ENCODE peak calls at places on chromosomes 5 and 9, in six cellular contexts. L is RWPE1; C is ACHN; F is caudate nucleus; X is non-pigmented ciliary epithelial cell; Q is activated CD8-positive, alpha-beta memory T cell treated with anti-CD3 and anti-CD28 coated beads for 24 hours. V is an unnamed sample.

GRCh38 chr9:133089271-133089671 is 27.5 kb downstream of the CEL start:
- DNase-seq in X (no peak), Q (no peak), F (no peak), C (no peak), L (no peak), V (no peak)

GRCh38 chr9:35726876-35727438 is 5.0 kb downstream of the TLN1 start:
- DNase-seq in C (peak; percentile 72), X (no peak), F (peak; percentile 36), L (no peak), Q (no peak), V (peak; percentile 42)

GRCh38 chr9:87642330-87643110 is 83.4 kb upstream of the CTSL start:
- DNase-seq in X (no peak), Q (no peak), L (no peak), F (no peak), C (no peak), V (no peak)

GRCh38 chr9:9924369-9924768 is 688.4 kb downstream of the PTPRD start:
- DNase-seq in L (no peak), Q (no peak), X (no peak), C (peak; percentile 9), F (no peak), V (no peak)

GRCh38 chr5:97208714-97209113 is 25.7 kb upstream of the RIOK2 start:
- DNase-seq in Q (no peak), F (no peak), L (no peak), X (no peak), C (no peak), V (no peak)

GRCh38 chr9:137007816-137008270 is 11.5 kb upstream of the CLIC3 start:
- DNase-seq in C (no peak), X (no peak), Q (no peak), F (no peak), L (no peak), V (no peak)

GRCh38 chr5:125058185-125058826 is 311.9 kb upstream of the ZNF608 start:
- DNase-seq in F (no peak), Q (no peak), C (no peak), L (no peak), X (no peak), V (no peak)

GRCh38 chr5:69491027-69491426 is 1.6 kb upstream of the OCLN start:
- DNase-seq in C (no peak), X (no peak), L (no peak), F (no peak), Q (no peak), V (no peak)

GRCh38 chr5:56850423-56850822 is 35.1 kb downstream of the MAP3K1 start:
- DNase-seq in X (no peak), F (no peak), Q (no peak), C (no peak), L (no peak), V (no peak)

GRCh38 chr5:851076-851475 is 290 bp upstream of the ZDHHC11 start:
- DNase-seq in L (no peak), Q (no peak), X (no peak), C (no peak), F (no peak), V (no peak)

GRCh38 chr5:119359737-119360413 is 4.1 kb downstream of the TNFAIP8 start:
- DNase-seq in Q (no peak), C (no peak), L (no peak), X (no peak), F (no peak), V (no peak)

GRCh38 chr9:130847306-130848217 is 12.5 kb downstream of the ABL1 start:
- DNase-seq in F (no peak), X (peak; percentile 98), C (peak; percentile 91), Q (peak; percentile 33), L (peak; percentile 97), V (peak; percentile 90)

GRCh38 chr9:73132034-73132776 is 19.5 kb upstream of the ANXA1 start:
- DNase-seq in Q (peak; percentile 78), F (peak; percentile 4), L (peak; percentile 81), X (no peak), C (peak; percentile 80), V (no peak)

GRCh38 chr5:68911840-68912690 is 181.7 kb upstream of the SLC30A5 start:
- DNase-seq in L (peak; percentile 26), C (no peak), X (peak; percentile 63), Q (no peak), F (no peak), V (no peak)

GRCh38 chr5:151257731-151258715 is 5.0 kb downstream of the GM2A start:
- DNase-seq in C (no peak), F (no peak), Q (no peak), X (no peak), L (peak; percentile 95), V (no peak)

GRCh38 chr9:93451762-93452709 is 551 bp downstream of the FAM120A start:
- DNase-seq in F (peak; percentile 56), X (no peak), L (no peak), C (peak; percentile 37), Q (peak; percentile 83), V (no peak)

GRCh38 chr9:79623799-79624721 is 52.3 kb downstream of the TLE4 start:
- DNase-seq in C (no peak), F (no peak), X (no peak), Q (peak; percentile 76), L (peak; percentile 82), V (no peak)

GRCh38 chr5:169013208-169013728 is 287.7 kb downstream of the SLIT3 start:
- DNase-seq in C (no peak), F (no peak), Q (no peak), X (no peak), L (no peak), V (no peak)

GRCh38 chr9:114300846-114301797 is 21.8 kb upstream of the ORM1 start:
- DNase-seq in L (no peak), F (no peak), C (no peak), Q (peak; percentile 37), X (no peak), V (no peak)

GRCh38 chr9:137156567-137157375 is 13.1 kb downstream of the LRRC26 start:
- DNase-seq in L (peak; percentile 84), X (no peak), F (peak; percentile 53), C (no peak), Q (peak; percentile 83), V (no peak)

GRCh38 chr9:84669293-84670105 is at the start of gene NTRK2:
- DNase-seq in F (peak; percentile 81), X (no peak), C (no peak), Q (no peak), L (peak; percentile 24), V (no peak)

GRCh38 chr9:98491231-98491651 is 217.5 kb downstream of the GABBR2 start:
- DNase-seq in L (no peak), Q (no peak), X (no peak), F (no peak), C (no peak), V (no peak)

GRCh38 chr5:170393235-170393634 is 4.1 kb upstream of the KCNMB1 start:
- DNase-seq in L (no peak), F (no peak), Q (peak; percentile 62), X (no peak), C (no peak), V (no peak)

GRCh38 chr5:78574731-78575161 is 73.8 kb downstream of the LHFPL2 start:
- DNase-seq in Q (no peak), C (no peak), X (no peak), F (no peak), L (no peak), V (no peak)

GRCh38 chr5:168328804-168329203 is 37.4 kb downstream of the WWC1 start:
- DNase-seq in C (peak; percentile 54), F (no peak), X (no peak), L (no peak), Q (no peak), V (no peak)

GRCh38 chr5:102711525-102712240 is 43.4 kb upstream of the PAM start:
- DNase-seq in F (no peak), L (peak; percentile 18), C (no peak), X (no peak), Q (no peak), V (no peak)

GRCh38 chr5:66891184-66891925 is 295.2 kb downstream of the MAST4 start:
- DNase-seq in Q (no peak), L (peak; percentile 43), C (no peak), X (no peak), F (no peak), V (peak; percentile 45)

GRCh38 chr9:76692448-76693129 is 71.6 kb upstream of the PCA3 start:
- DNase-seq in X (no peak), F (no peak), Q (no peak), C (no peak), L (no peak), V (no peak)

GRCh38 chr5:127303404-127303803 is 12.8 kb downstream of the MEGF10 start:
- DNase-seq in F (no peak), Q (no peak), L (no peak), X (no peak), C (no peak), V (no peak)

GRCh38 chr9:116157436-116158138 is 4.0 kb downstream of the PAPPA start:
- DNase-seq in L (no peak), F (no peak), X (no peak), C (no peak), Q (no peak), V (no peak)

GRCh38 chr9:6739218-6739617 is 18.6 kb upstream of the KDM4C start:
- DNase-seq in X (no peak), F (no peak), C (peak; percentile 36), L (no peak), Q (no peak), V (no peak)

GRCh38 chr9:38046669-38047300 is 22.2 kb downstream of the SHB start:
- DNase-seq in F (no peak), Q (no peak), C (peak; percentile 73), X (no peak), L (peak; percentile 83), V (peak; percentile 63)

GRCh38 chr5:31854181-31854624 is 215.3 kb downstream of the PDZD2 start:
- DNase-seq in X (peak; percentile 31), F (no peak), C (peak; percentile 1), Q (peak; percentile 59), L (peak; percentile 82), V (peak; percentile 60)